ENCODE peak calls at places on chromosomes 11 and 22, in ten cellular contexts. One of them, this sample, is unnamed.

GRCh38 chr22:29313126-29314071 is 2.1 kb downstream of the RASL10A start:
- DNase-seq in stimulated activated CD8-positive, alpha-beta memory T cell treated with anti-CD3 and anti-CD28 coated beads, Interleukin-15, amount 100 ng/mL, for 48 hours: peak; percentile 25
- DNase-seq in omental fat pad: no peak
- DNase-seq in RWPE1: no peak
- DNase-seq in hippocampal formation: no peak
- DNase-seq in DMS153: no peak
- DNase-seq in stromal cell of bone marrow: no peak
- DNase-seq in cardiac fibroblast: peak; percentile 60
- DNase-seq in neuronal stem cell: no peak
- DNase-seq in AG04450: no peak
- DNase-seq in this sample: peak; percentile 68

GRCh38 chr11:2517386-2518064 is 72.7 kb downstream of the KCNQ1 start:
- DNase-seq in stimulated activated CD8-positive, alpha-beta memory T cell treated with anti-CD3 and anti-CD28 coated beads, Interleukin-15, amount 100 ng/mL, for 48 hours: no peak
- DNase-seq in DMS153: no peak
- DNase-seq in omental fat pad: no peak
- DNase-seq in stromal cell of bone marrow: no peak
- DNase-seq in AG04450: no peak
- DNase-seq in RWPE1: no peak
- DNase-seq in hippocampal formation: no peak
- DNase-seq in neuronal stem cell: no peak
- DNase-seq in cardiac fibroblast: no peak
- DNase-seq in this sample: no peak

GRCh38 chr11:99739464-99740089 is 718.8 kb downstream of the CNTN5 start:
- DNase-seq in AG04450: peak; percentile 3
- DNase-seq in stromal cell of bone marrow: peak; percentile 3
- DNase-seq in stimulated activated CD8-positive, alpha-beta memory T cell treated with anti-CD3 and anti-CD28 coated beads, Interleukin-15, amount 100 ng/mL, for 48 hours: no peak
- DNase-seq in neuronal stem cell: peak; percentile 56
- DNase-seq in DMS153: no peak
- DNase-seq in RWPE1: peak; percentile 34
- DNase-seq in cardiac fibroblast: peak; percentile 70
- DNase-seq in omental fat pad: no peak
- DNase-seq in hippocampal formation: peak; percentile 16
- DNase-seq in this sample: peak; percentile 80

GRCh38 chr11:84256618-84257017 is 970.5 kb upstream of the CCDC90B start:
- DNase-seq in cardiac fibroblast: no peak
- DNase-seq in hippocampal formation: no peak
- DNase-seq in RWPE1: no peak
- DNase-seq in AG04450: no peak
- DNase-seq in stimulated activated CD8-positive, alpha-beta memory T cell treated with anti-CD3 and anti-CD28 coated beads, Interleukin-15, amount 100 ng/mL, for 48 hours: no peak
- DNase-seq in DMS153: no peak
- DNase-seq in stromal cell of bone marrow: no peak
- DNase-seq in neuronal stem cell: no peak
- DNase-seq in omental fat pad: no peak
- DNase-seq in this sample: no peak

GRCh38 chr11:128105511-128105910 is 481.8 kb downstream of the ETS1 start:
- DNase-seq in RWPE1: no peak
- DNase-seq in hippocampal formation: no peak
- DNase-seq in stromal cell of bone marrow: no peak
- DNase-seq in DMS153: no peak
- DNase-seq in neuronal stem cell: no peak
- DNase-seq in omental fat pad: no peak
- DNase-seq in stimulated activated CD8-positive, alpha-beta memory T cell treated with anti-CD3 and anti-CD28 coated beads, Interleukin-15, amount 100 ng/mL, for 48 hours: no peak
- DNase-seq in cardiac fibroblast: no peak
- DNase-seq in AG04450: no peak
- DNase-seq in this sample: no peak

GRCh38 chr22:36546092-36546804 is 17.3 kb upstream of the EIF3D start:
- DNase-seq in DMS153: peak; percentile 47
- DNase-seq in stromal cell of bone marrow: no peak
- DNase-seq in RWPE1: peak; percentile 51
- DNase-seq in neuronal stem cell: peak; percentile 63
- DNase-seq in AG04450: no peak
- DNase-seq in stimulated activated CD8-positive, alpha-beta memory T cell treated with anti-CD3 and anti-CD28 coated beads, Interleukin-15, amount 100 ng/mL, for 48 hours: peak; percentile 15
- DNase-seq in hippocampal formation: peak; percentile 16
- DNase-seq in omental fat pad: no peak
- DNase-seq in cardiac fibroblast: peak; percentile 69
- DNase-seq in this sample: peak; percentile 72

GRCh38 chr11:65047581-65048422 is 6.8 kb downstream of the SAC3D1 start:
- DNase-seq in DMS153: no peak
- DNase-seq in omental fat pad: no peak
- DNase-seq in stromal cell of bone marrow: no peak
- DNase-seq in stimulated activated CD8-positive, alpha-beta memory T cell treated with anti-CD3 and anti-CD28 coated beads, Interleukin-15, amount 100 ng/mL, for 48 hours: peak; percentile 1
- DNase-seq in cardiac fibroblast: peak; percentile 22
- DNase-seq in AG04450: no peak
- DNase-seq in neuronal stem cell: no peak
- DNase-seq in RWPE1: no peak
- DNase-seq in hippocampal formation: no peak
- DNase-seq in this sample: peak; percentile 19

GRCh38 chr22:50620861-50621490 is 7.0 kb downstream of the ARSA start:
- DNase-seq in AG04450: no peak
- DNase-seq in DMS153: no peak
- DNase-seq in RWPE1: no peak
- DNase-seq in cardiac fibroblast: no peak
- DNase-seq in hippocampal formation: no peak
- DNase-seq in neuronal stem cell: no peak
- DNase-seq in omental fat pad: no peak
- DNase-seq in stromal cell of bone marrow: no peak
- DNase-seq in stimulated activated CD8-positive, alpha-beta memory T cell treated with anti-CD3 and anti-CD28 coated beads, Interleukin-15, amount 100 ng/mL, for 48 hours: peak; percentile 56
- DNase-seq in this sample: peak; percentile 19

GRCh38 chr11:46553746-46554204 is 40.0 kb downstream of the AMBRA1 start:
- DNase-seq in cardiac fibroblast: no peak
- DNase-seq in neuronal stem cell: no peak
- DNase-seq in stimulated activated CD8-positive, alpha-beta memory T cell treated with anti-CD3 and anti-CD28 coated beads, Interleukin-15, amount 100 ng/mL, for 48 hours: no peak
- DNase-seq in stromal cell of bone marrow: no peak
- DNase-seq in AG04450: no peak
- DNase-seq in omental fat pad: no peak
- DNase-seq in RWPE1: peak; percentile 59
- DNase-seq in DMS153: no peak
- DNase-seq in hippocampal formation: no peak
- DNase-seq in this sample: no peak

GRCh38 chr22:43239102-43239875 is 52.4 kb upstream of the TTLL12 start:
- DNase-seq in RWPE1: no peak
- DNase-seq in stromal cell of bone marrow: no peak
- DNase-seq in hippocampal formation: no peak
- DNase-seq in neuronal stem cell: no peak
- DNase-seq in AG04450: no peak
- DNase-seq in stimulated activated CD8-positive, alpha-beta memory T cell treated with anti-CD3 and anti-CD28 coated beads, Interleukin-15, amount 100 ng/mL, for 48 hours: no peak
- DNase-seq in DMS153: no peak
- DNase-seq in cardiac fibroblast: peak; percentile 36
- DNase-seq in omental fat pad: no peak
- DNase-seq in this sample: no peak

GRCh38 chr11:11537372-11537771 is 84.4 kb downstream of the GALNT18 start:
- DNase-seq in DMS153: no peak
- DNase-seq in stimulated activated CD8-positive, alpha-beta memory T cell treated with anti-CD3 and anti-CD28 coated beads, Interleukin-15, amount 100 ng/mL, for 48 hours: no peak
- DNase-seq in AG04450: no peak
- DNase-seq in omental fat pad: no peak
- DNase-seq in cardiac fibroblast: no peak
- DNase-seq in neuronal stem cell: no peak
- DNase-seq in stromal cell of bone marrow: no peak
- DNase-seq in hippocampal formation: no peak
- DNase-seq in RWPE1: no peak
- DNase-seq in this sample: no peak

GRCh38 chr11:94048310-94048709 is 27.2 kb downstream of the HEPHL1 start:
- DNase-seq in omental fat pad: no peak
- DNase-seq in AG04450: no peak
- DNase-seq in DMS153: no peak
- DNase-seq in hippocampal formation: no peak
- DNase-seq in cardiac fibroblast: no peak
- DNase-seq in stimulated activated CD8-positive, alpha-beta memory T cell treated with anti-CD3 and anti-CD28 coated beads, Interleukin-15, amount 100 ng/mL, for 48 hours: no peak
- DNase-seq in stromal cell of bone marrow: no peak
- DNase-seq in RWPE1: no peak
- DNase-seq in neuronal stem cell: no peak
- DNase-seq in this sample: no peak

GRCh38 chr22:45001653-45002052 is 8.2 kb downstream of the PHF21B start:
- DNase-seq in stromal cell of bone marrow: no peak
- DNase-seq in stimulated activated CD8-positive, alpha-beta memory T cell treated with anti-CD3 and anti-CD28 coated beads, Interleukin-15, amount 100 ng/mL, for 48 hours: no peak
- DNase-seq in neuronal stem cell: no peak
- DNase-seq in DMS153: no peak
- DNase-seq in AG04450: no peak
- DNase-seq in cardiac fibroblast: no peak
- DNase-seq in omental fat pad: no peak
- DNase-seq in RWPE1: no peak
- DNase-seq in hippocampal formation: no peak
- DNase-seq in this sample: no peak

GRCh38 chr22:39462443-39463147 is 5.8 kb downstream of the MGAT3 start:
- DNase-seq in DMS153: no peak
- DNase-seq in omental fat pad: no peak
- DNase-seq in AG04450: no peak
- DNase-seq in hippocampal formation: no peak
- DNase-seq in RWPE1: no peak
- DNase-seq in stimulated activated CD8-positive, alpha-beta memory T cell treated with anti-CD3 and anti-CD28 coated beads, Interleukin-15, amount 100 ng/mL, for 48 hours: no peak
- DNase-seq in cardiac fibroblast: no peak
- DNase-seq in stromal cell of bone marrow: no peak
- DNase-seq in neuronal stem cell: no peak
- DNase-seq in this sample: no peak

GRCh38 chr22:36406139-36406538 is 18.4 kb upstream of the MYH9 start:
- DNase-seq in AG04450: no peak
- DNase-seq in omental fat pad: no peak
- DNase-seq in RWPE1: no peak
- DNase-seq in DMS153: no peak
- DNase-seq in cardiac fibroblast: no peak
- DNase-seq in stimulated activated CD8-positive, alpha-beta memory T cell treated with anti-CD3 and anti-CD28 coated beads, Interleukin-15, amount 100 ng/mL, for 48 hours: no peak
- DNase-seq in stromal cell of bone marrow: no peak
- DNase-seq in hippocampal formation: no peak
- DNase-seq in neuronal stem cell: no peak
- DNase-seq in this sample: no peak

GRCh38 chr11:72203163-72203562 is 11.2 kb downstream of the FOLR1 start:
- DNase-seq in DMS153: no peak
- DNase-seq in omental fat pad: no peak
- DNase-seq in RWPE1: no peak
- DNase-seq in stimulated activated CD8-positive, alpha-beta memory T cell treated with anti-CD3 and anti-CD28 coated beads, Interleukin-15, amount 100 ng/mL, for 48 hours: no peak
- DNase-seq in AG04450: no peak
- DNase-seq in neuronal stem cell: no peak
- DNase-seq in stromal cell of bone marrow: no peak
- DNase-seq in hippocampal formation: no peak
- DNase-seq in cardiac fibroblast: no peak
- DNase-seq in this sample: no peak

GRCh38 chr22:48192920-48193319 is 1430.5 kb downstream of the TBC1D22A start:
- DNase-seq in stimulated activated CD8-positive, alpha-beta memory T cell treated with anti-CD3 and anti-CD28 coated beads, Interleukin-15, amount 100 ng/mL, for 48 hours: no peak
- DNase-seq in neuronal stem cell: no peak
- DNase-seq in RWPE1: no peak
- DNase-seq in hippocampal formation: no peak
- DNase-seq in stromal cell of bone marrow: no peak
- DNase-seq in AG04450: no peak
- DNase-seq in cardiac fibroblast: no peak
- DNase-seq in omental fat pad: no peak
- DNase-seq in DMS153: peak; percentile 28
- DNase-seq in this sample: no peak

GRCh38 chr22:20549232-20549841 is 41.9 kb downstream of the MED15 start:
- DNase-seq in AG04450: no peak
- DNase-seq in DMS153: no peak
- DNase-seq in stromal cell of bone marrow: no peak
- DNase-seq in RWPE1: no peak
- DNase-seq in cardiac fibroblast: peak; percentile 59
- DNase-seq in omental fat pad: no peak
- DNase-seq in neuronal stem cell: no peak
- DNase-seq in hippocampal formation: no peak
- DNase-seq in stimulated activated CD8-positive, alpha-beta memory T cell treated with anti-CD3 and anti-CD28 coated beads, Interleukin-15, amount 100 ng/mL, for 48 hours: no peak
- DNase-seq in this sample: peak; percentile 62

GRCh38 chr11:1204381-1205101 is 18.3 kb upstream of the MUC5B start:
- DNase-seq in RWPE1: no peak
- DNase-seq in neuronal stem cell: no peak
- DNase-seq in hippocampal formation: no peak
- DNase-seq in DMS153: no peak
- DNase-seq in cardiac fibroblast: no peak
- DNase-seq in omental fat pad: no peak
- DNase-seq in stimulated activated CD8-positive, alpha-beta memory T cell treated with anti-CD3 and anti-CD28 coated beads, Interleukin-15, amount 100 ng/mL, for 48 hours: no peak
- DNase-seq in stromal cell of bone marrow: no peak
- DNase-seq in AG04450: no peak
- DNase-seq in this sample: no peak

GRCh38 chr11:72840780-72841179 is 26.6 kb downstream of the ATG16L2 start:
- DNase-seq in AG04450: peak; percentile 79
- DNase-seq in RWPE1: peak; percentile 26
- DNase-seq in hippocampal formation: no peak
- DNase-seq in stimulated activated CD8-positive, alpha-beta memory T cell treated with anti-CD3 and anti-CD28 coated beads, Interleukin-15, amount 100 ng/mL, for 48 hours: no peak
- DNase-seq in stromal cell of bone marrow: peak; percentile 89
- DNase-seq in DMS153: no peak
- DNase-seq in omental fat pad: no peak
- DNase-seq in cardiac fibroblast: peak; percentile 85
- DNase-seq in neuronal stem cell: no peak
- DNase-seq in this sample: peak; percentile 92

GRCh38 chr11:75400110-75400865 is 970 bp downstream of the RPS3 start:
- DNase-seq in omental fat pad: no peak
- DNase-seq in neuronal stem cell: no peak
- DNase-seq in AG04450: no peak
- DNase-seq in RWPE1: no peak
- DNase-seq in hippocampal formation: no peak
- DNase-seq in stimulated activated CD8-positive, alpha-beta memory T cell treated with anti-CD3 and anti-CD28 coated beads, Interleukin-15, amount 100 ng/mL, for 48 hours: no peak
- DNase-seq in DMS153: no peak
- DNase-seq in stromal cell of bone marrow: no peak
- DNase-seq in cardiac fibroblast: no peak
- DNase-seq in this sample: peak; percentile 25

GRCh38 chr11:117081908-117082307 is 16.3 kb downstream of the SIK3 start:
- DNase-seq in RWPE1: no peak
- DNase-seq in omental fat pad: no peak
- DNase-seq in DMS153: no peak
- DNase-seq in cardiac fibroblast: no peak
- DNase-seq in hippocampal formation: no peak
- DNase-seq in stimulated activated CD8-positive, alpha-beta memory T cell treated with anti-CD3 and anti-CD28 coated beads, Interleukin-15, amount 100 ng/mL, for 48 hours: no peak
- DNase-seq in neuronal stem cell: no peak
- DNase-seq in AG04450: no peak
- DNase-seq in stromal cell of bone marrow: no peak
- DNase-seq in this sample: no peak

GRCh38 chr22:36913431-36914382 is at the start of gene CSF2RB:
- DNase-seq in stimulated activated CD8-positive, alpha-beta memory T cell treated with anti-CD3 and anti-CD28 coated beads, Interleukin-15, amount 100 ng/mL, for 48 hours: no peak
- DNase-seq in DMS153: no peak
- DNase-seq in stromal cell of bone marrow: no peak
- DNase-seq in neuronal stem cell: no peak
- DNase-seq in cardiac fibroblast: peak; percentile 15
- DNase-seq in AG04450: no peak
- DNase-seq in omental fat pad: no peak
- DNase-seq in RWPE1: no peak
- DNase-seq in hippocampal formation: no peak
- DNase-seq in this sample: no peak

GRCh38 chr11:1156506-1157340 is 1.0 kb upstream of the MUC5AC start:
- DNase-seq in stromal cell of bone marrow: no peak
- DNase-seq in AG04450: no peak
- DNase-seq in stimulated activated CD8-positive, alpha-beta memory T cell treated with anti-CD3 and anti-CD28 coated beads, Interleukin-15, amount 100 ng/mL, for 48 hours: no peak
- DNase-seq in DMS153: no peak
- DNase-seq in omental fat pad: no peak
- DNase-seq in hippocampal formation: no peak
- DNase-seq in cardiac fibroblast: no peak
- DNase-seq in neuronal stem cell: no peak
- DNase-seq in RWPE1: no peak
- DNase-seq in this sample: no peak

GRCh38 chr11:65915101-65915820 is 3.6 kb downstream of the C11orf68 start:
- DNase-seq in RWPE1: no peak
- DNase-seq in omental fat pad: no peak
- DNase-seq in stromal cell of bone marrow: no peak
- DNase-seq in AG04450: no peak
- DNase-seq in stimulated activated CD8-positive, alpha-beta memory T cell treated with anti-CD3 and anti-CD28 coated beads, Interleukin-15, amount 100 ng/mL, for 48 hours: no peak
- DNase-seq in cardiac fibroblast: no peak
- DNase-seq in DMS153: no peak
- DNase-seq in hippocampal formation: no peak
- DNase-seq in neuronal stem cell: no peak
- DNase-seq in this sample: no peak

GRCh38 chr11:8832571-8833260 is 78.3 kb upstream of the AKIP1 start:
- DNase-seq in hippocampal formation: no peak
- DNase-seq in RWPE1: peak; percentile 77
- DNase-seq in omental fat pad: no peak
- DNase-seq in stromal cell of bone marrow: no peak
- DNase-seq in neuronal stem cell: no peak
- DNase-seq in stimulated activated CD8-positive, alpha-beta memory T cell treated with anti-CD3 and anti-CD28 coated beads, Interleukin-15, amount 100 ng/mL, for 48 hours: no peak
- DNase-seq in cardiac fibroblast: peak; percentile 74
- DNase-seq in DMS153: peak; percentile 22
- DNase-seq in AG04450: peak; percentile 66
- DNase-seq in this sample: peak; percentile 87

GRCh38 chr11:117822031-117822521 is 2.5 kb downstream of the FXYD2 start:
- DNase-seq in stromal cell of bone marrow: no peak
- DNase-seq in DMS153: no peak
- DNase-seq in neuronal stem cell: no peak
- DNase-seq in cardiac fibroblast: peak; percentile 25
- DNase-seq in hippocampal formation: no peak
- DNase-seq in stimulated activated CD8-positive, alpha-beta memory T cell treated with anti-CD3 and anti-CD28 coated beads, Interleukin-15, amount 100 ng/mL, for 48 hours: no peak
- DNase-seq in omental fat pad: no peak
- DNase-seq in RWPE1: no peak
- DNase-seq in AG04450: no peak
- DNase-seq in this sample: peak; percentile 46

GRCh38 chr11:75547177-75547576 is 14.9 kb upstream of the SERPINH1 start:
- DNase-seq in neuronal stem cell: no peak
- DNase-seq in AG04450: no peak
- DNase-seq in hippocampal formation: no peak
- DNase-seq in cardiac fibroblast: no peak
- DNase-seq in stromal cell of bone marrow: no peak
- DNase-seq in stimulated activated CD8-positive, alpha-beta memory T cell treated with anti-CD3 and anti-CD28 coated beads, Interleukin-15, amount 100 ng/mL, for 48 hours: no peak
- DNase-seq in RWPE1: no peak
- DNase-seq in DMS153: no peak
- DNase-seq in omental fat pad: no peak
- DNase-seq in this sample: no peak

This sample was measured in choroid plexus epithelial cell.